ENCODE peak calls at places on chromosome 15, in ten cellular contexts. S is endothelial cell, P is astrocyte of the spinal cord, U is nucleus accumbens, R is Right ventricle myocardium superior, B is non-pigmented ciliary epithelial cell, F is iris pigment epithelial cell, M is dermis microvascular lymphatic vessel endothelial cell, O is NCI-H1694 treated with DMSO at 0.1 percent for 48 hours, C is T-helper 17 cell. A is an unnamed sample.

GRCh38 chr15:73686781-73687256 is 2.6 kb downstream of the CD276 start:
- DNase-seq in S (no peak), P (peak), U (no peak), R (no peak), B (peak), F (peak), M (no peak), O (no peak), C (no peak), A (peak)

GRCh38 chr15:80476036-80476435 is 71.9 kb downstream of the ARNT2 start:
- DNase-seq in S (no peak), P (no peak), U (no peak), R (no peak), B (no peak), F (peak), M (no peak), O (no peak), C (no peak), A (no peak)

GRCh38 chr15:100922192-100923040 is 3.3 kb downstream of the LRRK1 start:
- DNase-seq in S (no peak), P (no peak), U (no peak), R (no peak), B (no peak), F (no peak), M (no peak), O (no peak), C (no peak), A (no peak)

GRCh38 chr15:53830707-53831386 is 71.4 kb upstream of the WDR72 start:
- DNase-seq in S (no peak), P (no peak), U (no peak), R (no peak), B (no peak), F (no peak), M (no peak), O (no peak), C (no peak), A (no peak)

GRCh38 chr15:72222433-72222832 is 8.6 kb downstream of the PKM start:
- DNase-seq in S (no peak), P (no peak), U (no peak), R (peak), B (no peak), F (no peak), M (no peak), O (no peak), C (no peak), A (peak)

GRCh38 chr15:101437209-101437608 is 52.3 kb downstream of the PCSK6 start:
- DNase-seq in S (no peak), P (no peak), U (peak), R (no peak), B (no peak), F (no peak), M (no peak), O (no peak), C (no peak), A (no peak)

GRCh38 chr15:90582553-90582952 is 52.8 kb downstream of the CRTC3 start:
- DNase-seq in S (no peak), P (no peak), U (no peak), R (no peak), B (no peak), F (no peak), M (no peak), O (no peak), C (no peak), A (no peak)

GRCh38 chr15:63672369-63672768 is 75.2 kb downstream of the FBXL22 start:
- DNase-seq in S (no peak), P (no peak), U (no peak), R (no peak), B (no peak), F (no peak), M (no peak), O (no peak), C (no peak), A (no peak)

GRCh38 chr15:66834863-66835557 is 133.0 kb downstream of the SMAD6 start:
- DNase-seq in S (no peak), P (no peak), U (no peak), R (no peak), B (no peak), F (no peak), M (no peak), O (no peak), C (no peak), A (no peak)

GRCh38 chr15:69434236-69434635 is 18.4 kb upstream of the RPLP1 start:
- DNase-seq in S (no peak), P (no peak), U (no peak), R (no peak), B (no peak), F (peak), M (no peak), O (no peak), C (no peak), A (no peak)

GRCh38 chr15:39124925-39125625 is 455.8 kb upstream of the THBS1 start:
- DNase-seq in S (no peak), P (peak), U (no peak), R (no peak), B (no peak), F (peak), M (no peak), O (peak), C (no peak), A (no peak)

GRCh38 chr15:76150508-76150907 is 90.7 kb downstream of the TMEM266 start:
- DNase-seq in S (no peak), P (no peak), U (no peak), R (peak), B (no peak), F (no peak), M (no peak), O (peak), C (no peak), A (peak)

GRCh38 chr15:50685191-50685975 is 1.2 kb downstream of the TRPM7 start:
- DNase-seq in S (no peak), P (peak), U (no peak), R (no peak), B (no peak), F (peak), M (no peak), O (no peak), C (no peak), A (no peak)

GRCh38 chr15:96333194-96334016 is 2.9 kb downstream of the NR2F2 start:
- DNase-seq in S (peak), P (peak), U (no peak), R (peak), B (no peak), F (peak), M (no peak), O (peak), C (no peak), A (no peak)

GRCh38 chr15:34154725-34155204 is 52.9 kb downstream of the PGBD4 start:
- DNase-seq in S (no peak), P (peak), U (no peak), R (no peak), B (no peak), F (peak), M (no peak), O (no peak), C (no peak), A (no peak)

GRCh38 chr15:31525988-31526665 is 199.5 kb downstream of the KLF13 start:
- DNase-seq in S (no peak), P (no peak), U (no peak), R (no peak), B (no peak), F (no peak), M (no peak), O (no peak), C (no peak), A (no peak)

GRCh38 chr15:62254137-62254934 is 89.3 kb upstream of the C2CD4B start:
- DNase-seq in S (peak), P (peak), U (no peak), R (peak), B (peak), F (peak), M (peak), O (peak), C (peak), A (peak)

GRCh38 chr15:67548862-67549651 is 6.6 kb downstream of the MAP2K5 start:
- DNase-seq in S (no peak), P (peak), U (peak), R (peak), B (no peak), F (no peak), M (no peak), O (no peak), C (no peak), A (no peak)

GRCh38 chr15:44659041-44659440 is 4.4 kb downstream of the SPG11 start:
- DNase-seq in S (no peak), P (no peak), U (no peak), R (no peak), B (no peak), F (no peak), M (peak), O (no peak), C (no peak), A (no peak)